ENCODE peak calls at places on chromosomes 7 and 10, in five cellular contexts. C is AML-193, D is tibial artery, K is right cardiac atrium, S is fibroblast of the conjunctiva. Y is an unnamed sample.

GRCh38 chr7:131655447-131655846 is 99.0 kb upstream of the PODXL start:
- DNase-seq in C (no peak), D (no peak), K (no peak), S (no peak), Y (no peak)

GRCh38 chr10:100998183-100998990 is 1.2 kb upstream of the LZTS2 start:
- DNase-seq in C (peak), D (peak), K (peak), S (peak), Y (peak)

GRCh38 chr7:128446306-128446705 is 9.4 kb upstream of the HILPDA start:
- DNase-seq in C (no peak), D (no peak), K (peak), S (no peak), Y (no peak)

GRCh38 chr10:52050429-52051047 is 263.5 kb upstream of the DKK1 start:
- DNase-seq in C (no peak), D (no peak), K (no peak), S (no peak), Y (no peak)

GRCh38 chr10:26556756-26557640 is 118.9 kb downstream of the APBB1IP start:
- DNase-seq in C (peak), D (no peak), K (no peak), S (peak), Y (peak)

GRCh38 chr7:2010101-2010500 is 222.6 kb downstream of the MAD1L1 start:
- DNase-seq in C (no peak), D (no peak), K (peak), S (no peak), Y (no peak)

GRCh38 chr10:126481181-126481580 is 92.9 kb upstream of the ADAM12 start:
- DNase-seq in C (no peak), D (no peak), K (no peak), S (no peak), Y (no peak)

GRCh38 chr7:28718523-28718922 is 239.6 kb downstream of the TRIL start:
- DNase-seq in C (no peak), D (no peak), K (no peak), S (no peak), Y (no peak)

GRCh38 chr10:44980309-44981171 is 1.9 kb upstream of the DEPP1 start:
- DNase-seq in C (no peak), D (peak), K (no peak), S (no peak), Y (no peak)

GRCh38 chr10:3835770-3836169 is 50.8 kb upstream of the KLF6 start:
- DNase-seq in C (no peak), D (no peak), K (no peak), S (no peak), Y (peak)

GRCh38 chr7:48376263-48376662 is 205.0 kb downstream of the ABCA13 start:
- DNase-seq in C (no peak), D (no peak), K (no peak), S (no peak), Y (no peak)

GRCh38 chr10:22429146-22429545 is 83.8 kb downstream of the SPAG6 start:
- DNase-seq in C (no peak), D (no peak), K (no peak), S (no peak), Y (no peak)

GRCh38 chr10:19974138-19974537 is 157.9 kb downstream of the PLXDC2 start:
- DNase-seq in C (no peak), D (no peak), K (no peak), S (no peak), Y (no peak)

Y was measured in Kasumi-1.